ENCODE peak calls at places on chromosomes 3 and 15, in five cellular contexts. K is neural crest cell; V is activated CD4-positive, alpha-beta T cell treated with anti-CD3 and anti-CD28 coated beads, Interleukin-2, amount 50 U/mL, for 24 hours; C is brain microvascular endothelial cell; G is Kasumi-1. B is an unnamed sample.

GRCh38 chr3:128430276-128430675 is 36.4 kb downstream of the DNAJB8 start:
- DNase-seq in G (no peak), C (no peak), V (no peak), K (no peak), B (no peak)

GRCh38 chr3:124478834-124479233 is 251.4 kb upstream of the UMPS start:
- DNase-seq in C (no peak), K (no peak), V (no peak), G (no peak), B (no peak)

GRCh38 chr3:155560594-155560993 is 184.3 kb downstream of the PLCH1 start:
- DNase-seq in G (no peak), C (no peak), K (no peak), V (no peak), B (no peak)

GRCh38 chr3:185680216-185680615 is 94.1 kb downstream of the SENP2 start:
- DNase-seq in G (no peak), K (no peak), V (no peak), C (no peak), B (no peak)

GRCh38 chr3:128476659-128477058 is 10.0 kb upstream of the DNAJB8 start:
- DNase-seq in V (no peak), K (no peak), C (no peak), G (no peak), B (no peak)

GRCh38 chr3:176796371-176796770 is 400.9 kb downstream of the TBL1XR1 start:
- DNase-seq in G (no peak), K (no peak), V (no peak), C (no peak), B (no peak)

GRCh38 chr3:124882749-124883148 is 4.4 kb downstream of the ITGB5 start:
- DNase-seq in K (no peak), G (no peak), C (peak), V (no peak), B (no peak)

GRCh38 chr15:58568157-58568571 is 136.4 kb downstream of the LIPC start:
- DNase-seq in V (no peak), K (no peak), G (peak), C (no peak), B (no peak)

GRCh38 chr3:141235661-141236171 is 4.1 kb downstream of the PXYLP1 start:
- DNase-seq in V (no peak), K (no peak), C (no peak), G (no peak), B (no peak)

GRCh38 chr3:63015614-63016016 is 140.4 kb upstream of the CADPS start:
- DNase-seq in V (no peak), K (peak), G (no peak), C (no peak), B (no peak)

GRCh38 chr3:14324224-14324944 is 78.0 kb upstream of the SLC6A6 start:
- DNase-seq in C (peak), V (no peak), K (no peak), G (no peak), B (no peak)

GRCh38 chr3:187777331-187778046 is 32.2 kb upstream of the BCL6 start:
- DNase-seq in G (peak), V (no peak), K (no peak), C (no peak), B (peak)

GRCh38 chr3:141227752-141228151 is 3.9 kb upstream of the PXYLP1 start:
- DNase-seq in C (peak), G (no peak), V (no peak), K (no peak), B (no peak)

GRCh38 chr15:76299786-76300185 is 11.5 kb downstream of the ETFA start:
- DNase-seq in C (no peak), G (peak), V (no peak), K (no peak), B (no peak)

GRCh38 chr3:72597756-72598195 is 250.5 kb downstream of the SHQ1 start:
- DNase-seq in G (no peak), C (no peak), V (no peak), K (no peak), B (no peak)

GRCh38 chr3:118526758-118527526 is 507.7 kb downstream of the IGSF11 start:
- DNase-seq in V (no peak), C (no peak), G (no peak), K (no peak), B (no peak)

GRCh38 chr3:172107403-172107802 is 68.0 kb downstream of the FNDC3B start:
- DNase-seq in K (no peak), V (no peak), C (no peak), G (no peak), B (no peak)

GRCh38 chr3:48435774-48436476 is 4.0 kb downstream of the CCDC51 start:
- DNase-seq in C (peak), V (peak), K (peak), G (peak), B (peak)

GRCh38 chr3:61796088-61796680 is 234.8 kb downstream of the PTPRG start:
- DNase-seq in V (no peak), G (no peak), K (no peak), C (no peak), B (no peak)

GRCh38 chr3:21738935-21739334 is 12.1 kb downstream of the ZNF385D start:
- DNase-seq in K (no peak), V (no peak), C (no peak), G (no peak), B (no peak)

B was measured in Karpas-422.